ENCODE peak calls at places on chromosomes 4 and X, in seven cellular contexts. Q is neural progenitor cell, M is RWPE1, Z is MCF 10A, U is keratinocyte, D is lower leg skin, A is hepatocyte. W is an unnamed sample.

GRCh38 chrX:49784747-49785280 is 44.3 kb upstream of the PAGE4 start:
- DNase-seq in M (no peak), A (no peak), D (no peak), Z (no peak), U (no peak), Q (no peak), W (no peak)

GRCh38 chr4:75598390-75598789 is 31.9 kb downstream of the CDKL2 start:
- DNase-seq in Z (peak; percentile 35), M (peak; percentile 8), D (no peak), A (no peak), U (no peak), Q (no peak), W (peak; percentile 8)

GRCh38 chr4:100017627-100018310 is 67.7 kb upstream of the H2AZ1 start:
- DNase-seq in Q (no peak), D (no peak), U (peak; percentile 59), M (peak; percentile 84), A (no peak), Z (peak; percentile 51), W (peak; percentile 83)

GRCh38 chrX:2325076-2325784 is 175.5 kb downstream of the DHRSX start:
- DNase-seq in D (no peak), Z (no peak), A (no peak), Q (no peak), M (no peak), U (no peak), W (no peak)

GRCh38 chrX:44432641-44433040 is 89.2 kb upstream of the EFHC2 start:
- DNase-seq in Z (no peak), M (no peak), U (no peak), Q (no peak), D (no peak), A (no peak), W (peak; percentile 61)

GRCh38 chr4:106056914-106057313 is 161.6 kb downstream of the NPNT start:
- DNase-seq in U (no peak), Z (no peak), M (no peak), Q (peak; percentile 65), D (no peak), A (no peak), W (no peak)

GRCh38 chrX:50152421-50152820 is 48.4 kb downstream of the AKAP4 start:
- DNase-seq in A (no peak), Z (no peak), M (no peak), Q (no peak), D (no peak), U (no peak), W (no peak)

GRCh38 chr4:9804918-9805317 is 23.5 kb downstream of the DRD5 start:
- DNase-seq in M (no peak), D (no peak), U (no peak), A (no peak), Z (no peak), Q (no peak), W (no peak)

GRCh38 chr4:131348258-131348657 is 1800.8 kb upstream of the PCDH10 start:
- DNase-seq in Q (no peak), U (no peak), M (no peak), D (no peak), A (no peak), Z (no peak), W (no peak)

GRCh38 chr4:158884280-158884679 is 115.5 kb downstream of the FNIP2 start:
- DNase-seq in A (no peak), Q (no peak), D (no peak), Z (peak; percentile 19), M (no peak), U (no peak), W (no peak)

GRCh38 chr4:14254252-14254651 is 626.7 kb upstream of the BOD1L1 start:
- DNase-seq in Z (peak; percentile 71), Q (peak; percentile 39), M (peak; percentile 20), U (no peak), A (peak; percentile 39), D (peak; percentile 26), W (peak; percentile 69)

GRCh38 chrX:154043003-154043402 is 23.3 kb upstream of the IRAK1 start:
- DNase-seq in Q (no peak), Z (peak; percentile 64), M (no peak), D (no peak), A (no peak), U (no peak), W (no peak)

GRCh38 chr4:123304151-123305021 is 92.2 kb upstream of the SPRY1 start:
- DNase-seq in D (no peak), A (no peak), Q (peak; percentile 94), U (no peak), Z (no peak), M (no peak), W (no peak)

GRCh38 chr4:139609647-139610046 is 53.6 kb upstream of the SETD7 start:
- DNase-seq in A (no peak), M (no peak), Z (peak; percentile 81), D (no peak), Q (no peak), U (no peak), W (peak; percentile 42)

GRCh38 chr4:129326810-129327209 is 230.9 kb downstream of the C4orf33 start:
- DNase-seq in Q (no peak), M (no peak), D (no peak), Z (no peak), U (no peak), A (no peak), W (no peak)

GRCh38 chrX:119790977-119791436 is 423 bp downstream of the RPL39 start:
- DNase-seq in Q (no peak), A (peak; percentile 38), D (peak; percentile 22), M (peak; percentile 2), U (no peak), Z (peak; percentile 46), W (peak; percentile 12)

GRCh38 chr4:36227913-36228312 is 16.4 kb downstream of the ARAP2 start:
- DNase-seq in Z (no peak), D (no peak), Q (no peak), M (no peak), A (no peak), U (no peak), W (no peak)

GRCh38 chr4:145808021-145808650 is 128.2 kb downstream of the C4orf51 start:
- DNase-seq in Z (peak; percentile 97), U (peak; percentile 91), M (peak; percentile 87), A (peak; percentile 70), Q (no peak), D (peak; percentile 21), W (peak; percentile 98)

GRCh38 chr4:95462946-95463345 is 85.8 kb downstream of the UNC5C start:
- DNase-seq in A (no peak), Z (no peak), Q (no peak), M (no peak), U (no peak), D (no peak), W (no peak)

GRCh38 chr4:75345436-75345835 is 168.8 kb downstream of the RCHY1 start:
- DNase-seq in M (no peak), A (no peak), Q (no peak), Z (no peak), D (no peak), U (no peak), W (no peak)

GRCh38 chrX:50762578-50762977 is 51.4 kb downstream of the SHROOM4 start:
- DNase-seq in D (no peak), U (no peak), Q (no peak), A (no peak), Z (no peak), M (no peak), W (no peak)

GRCh38 chr4:243407-243806 is 61.9 kb downstream of the ZNF732 start:
- DNase-seq in D (no peak), A (no peak), M (no peak), Q (no peak), U (no peak), Z (no peak), W (no peak)

GRCh38 chr4:89077806-89078205 is 20.8 kb upstream of the FAM13A start:
- DNase-seq in U (no peak), M (no peak), D (no peak), Q (no peak), A (no peak), Z (no peak), W (no peak)

GRCh38 chrX:104329731-104330130 is 75.0 kb upstream of the ESX1 start:
- DNase-seq in D (no peak), A (no peak), M (no peak), Z (no peak), U (no peak), Q (no peak), W (no peak)

GRCh38 chr4:149825336-149825735 is 9.7 kb upstream of the IQCM start:
- DNase-seq in A (no peak), Q (no peak), D (no peak), Z (peak; percentile 30), U (peak; percentile 7), M (peak; percentile 58), W (peak; percentile 59)

GRCh38 chr4:87543835-87544461 is 14.8 kb upstream of the SPARCL1 start:
- DNase-seq in A (peak; percentile 61), Z (peak; percentile 74), Q (peak; percentile 64), D (no peak), M (peak; percentile 65), U (no peak), W (peak; percentile 69)

GRCh38 chr4:4501678-4502077 is 40.2 kb downstream of the STX18 start:
- DNase-seq in Q (no peak), U (no peak), M (no peak), A (no peak), D (no peak), Z (no peak), W (no peak)

GRCh38 chr4:39020130-39020529 is 12.1 kb downstream of the TMEM156 start:
- DNase-seq in D (no peak), A (no peak), Z (no peak), U (no peak), Q (no peak), M (no peak), W (no peak)

GRCh38 chr4:15479089-15479912 is 9.6 kb downstream of the CC2D2A start:
- DNase-seq in Z (peak; percentile 87), Q (peak; percentile 87), U (peak; percentile 19), A (peak; percentile 86), D (no peak), M (peak; percentile 72), W (peak; percentile 81)

GRCh38 chr4:10354746-10355145 is 102.5 kb downstream of the ZNF518B start:
- DNase-seq in Z (no peak), D (no peak), U (no peak), M (no peak), A (no peak), Q (no peak), W (no peak)

GRCh38 chr4:101244349-101244748 is 103.0 kb downstream of the PPP3CA start:
- DNase-seq in U (no peak), Q (no peak), A (no peak), Z (no peak), M (no peak), D (no peak), W (no peak)

GRCh38 chr4:151658959-151659593 is 101.7 kb downstream of the GATB start:
- DNase-seq in M (no peak), Z (no peak), U (no peak), A (no peak), Q (no peak), D (no peak), W (no peak)

GRCh38 chr4:127632420-127633403 is at the start of gene INTU:
- DNase-seq in A (peak; percentile 97), Q (peak; percentile 97), U (peak; percentile 65), D (peak; percentile 95), M (peak; percentile 98), Z (peak; percentile 97), W (peak; percentile 89)

GRCh38 chrX:11059923-11060322 is 51.2 kb upstream of the HCCS start:
- DNase-seq in Z (no peak), A (no peak), U (no peak), M (peak; percentile 64), Q (no peak), D (no peak), W (peak; percentile 36)

GRCh38 chrX:21374994-21375794 is 976 bp downstream of the CNKSR2 start:
- DNase-seq in U (no peak), D (no peak), Q (peak; percentile 28), M (no peak), Z (no peak), A (peak; percentile 5), W (no peak)

GRCh38 chrX:68929332-68930150 is 100.7 kb downstream of the EFNB1 start:
- DNase-seq in Z (peak; percentile 88), A (no peak), M (peak; percentile 71), D (no peak), U (peak; percentile 40), Q (no peak), W (peak; percentile 89)

GRCh38 chr4:24488399-24489164 is 95.8 kb downstream of the DHX15 start:
- DNase-seq in Z (peak; percentile 65), D (peak; percentile 68), Q (peak; percentile 81), M (peak; percentile 70), A (peak; percentile 80), U (no peak), W (peak; percentile 75)

GRCh38 chr4:146638801-146639351 is at the start of gene POU4F2:
- DNase-seq in D (no peak), Z (no peak), U (no peak), Q (peak; percentile 76), M (peak; percentile 13), A (peak; percentile 27), W (no peak)